ENCODE peak calls at places on chromosomes 3 and 15, in six cellular contexts. M is natural killer cell; Y is stimulated activated CD8-positive, alpha-beta memory T cell treated with anti-CD3 and anti-CD28 coated beads, Interleukin-7, amount 100 ng/mL, for 24 hours; H is NCI-H510A; K is Daoy; P is amniotic stem cell. R is an unnamed sample.

GRCh38 chr15:78103406-78104118 is 11.2 kb downstream of the SH2D7 start:
- DNase-seq in M (peak), Y (peak), H (no peak), K (no peak), P (no peak), R (no peak)

GRCh38 chr3:112699436-112699978 is 58.6 kb upstream of the CCDC80 start:
- DNase-seq in M (no peak), Y (no peak), H (no peak), K (peak), P (no peak), R (no peak)

GRCh38 chr15:51335087-51335486 is 3.3 kb downstream of the CYP19A1 start:
- DNase-seq in M (no peak), Y (no peak), H (no peak), K (no peak), P (no peak), R (no peak)

GRCh38 chr15:56629133-56629532 is 104.2 kb downstream of the ZNF280D start:
- DNase-seq in M (no peak), Y (no peak), H (no peak), K (no peak), P (no peak), R (no peak)

GRCh38 chr15:98126326-98127090 is 166.0 kb downstream of the ARRDC4 start:
- DNase-seq in M (no peak), Y (no peak), H (no peak), K (peak), P (no peak), R (no peak)

GRCh38 chr3:59126436-59126835 is 76.6 kb upstream of the CFAP20DC start:
- DNase-seq in M (no peak), Y (no peak), H (no peak), K (no peak), P (no peak), R (no peak)

GRCh38 chr3:10950476-10951294 is 41.9 kb upstream of the SLC6A1 start:
- DNase-seq in M (no peak), Y (no peak), H (no peak), K (peak), P (peak), R (no peak)

GRCh38 chr3:14771593-14772497 is 46.9 kb upstream of the FGD5 start:
- DNase-seq in M (no peak), Y (no peak), H (no peak), K (no peak), P (no peak), R (no peak)

GRCh38 chr3:140508545-140508944 is 169.3 kb upstream of the TRIM42 start:
- DNase-seq in M (no peak), Y (no peak), H (no peak), K (no peak), P (no peak), R (no peak)

GRCh38 chr3:103629391-103629790 is 1194.6 kb downstream of the ZPLD1 start:
- DNase-seq in M (no peak), Y (no peak), H (no peak), K (no peak), P (no peak), R (no peak)

R was measured in NCI-H1436 treated with DMSO at 0.1 percent for 48 hours.